ENCODE peak calls at places on chromosomes 3 and 15, in four cellular contexts. V is A549, Z is GM12878, H is astrocyte. K is an unnamed sample. For H3K9me3, the result is how much of the 10 kb centered on the place peaks cover.

GRCh38 chr3:123870033-123870432 is 14.1 kb downstream of the MYLK start:
- DNase-seq in V (no peak), Z (no peak), H (peak), K (no peak)

GRCh38 chr3:22934973-22935372 is 268.2 kb upstream of the UBE2E2 start:
- DNase-seq in V (no peak), Z (no peak), H (no peak), K (no peak)

GRCh38 chr3:174198199-174198598 is 660.9 kb upstream of the NAALADL2 start:
- DNase-seq in V (no peak), Z (no peak), H (peak), K (no peak)

GRCh38 chr3:49629866-49630265 is 44.3 kb upstream of the APEH start:
- DNase-seq in V (no peak), Z (no peak), H (no peak), K (no peak)

GRCh38 chr3:184496933-184497332 is 64.7 kb upstream of the EPHB3 start:
- DNase-seq in V (no peak), Z (no peak), H (no peak), K (no peak)

GRCh38 chr15:97992831-97993230 is 32.3 kb downstream of the ARRDC4 start:
- DNase-seq in V (no peak), Z (no peak), H (no peak), K (no peak)

GRCh38 chr3:28241221-28242160 is at the start of gene CMC1:
- DNase-seq in V (peak), Z (peak), H (peak), K (peak)

GRCh38 chr3:128559486-128560225 is 66.7 kb upstream of the GATA2 start:
- DNase-seq in V (no peak), Z (no peak), H (no peak), K (no peak)

GRCh38 chr15:101540480-101541239 is 51.2 kb upstream of the PCSK6 start:
- DNase-seq in V (no peak), Z (no peak), H (no peak), K (no peak)

GRCh38 chr15:57133127-57133968 is 214.9 kb downstream of the TCF12 start:
- DNase-seq in V (no peak), Z (no peak), H (peak), K (no peak)

GRCh38 chr3:13272831-13273603 is 147.1 kb downstream of the NUP210 start:
- DNase-seq in V (no peak), Z (no peak), H (no peak), K (peak)

GRCh38 chr15:64010719-64011118 is 35.6 kb downstream of the DAPK2 start:
- DNase-seq in V (no peak), Z (peak), H (peak), K (peak)

DNA sequence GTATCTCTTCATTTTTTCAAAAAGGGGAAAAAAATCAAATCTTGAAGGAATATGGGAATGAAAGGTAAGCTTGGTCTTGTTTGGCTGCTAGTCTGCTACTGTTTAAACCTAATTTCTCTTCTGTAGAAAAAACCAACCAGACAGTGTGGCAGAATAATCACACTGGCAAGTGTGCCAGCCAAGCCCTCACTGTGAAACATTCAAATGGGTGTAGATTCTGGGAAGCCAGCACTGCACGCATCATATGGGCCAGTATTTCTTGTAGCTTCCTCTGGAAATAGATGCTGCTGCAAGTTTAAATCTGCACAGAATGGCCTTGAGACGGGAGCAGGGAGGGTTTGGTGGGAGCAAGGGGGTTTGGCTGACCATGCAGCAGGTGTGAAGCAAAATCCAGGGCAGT is 62.1 kb downstream of the POMGNT2 start:
- DNase-seq in V (no peak), Z (no peak), H (no peak), K (no peak)
- H3K9me3 ChIP-seq in V (under half), Z (under half), H (under half), K (under half)

GRCh38 chr15:95674031-95674430 is 656.5 kb upstream of the NR2F2 start:
- DNase-seq in V (no peak), Z (no peak), H (no peak), K (no peak)
- H3K9me3 ChIP-seq in V (under half), Z (under half), H (under half), K (under half)

DNA sequence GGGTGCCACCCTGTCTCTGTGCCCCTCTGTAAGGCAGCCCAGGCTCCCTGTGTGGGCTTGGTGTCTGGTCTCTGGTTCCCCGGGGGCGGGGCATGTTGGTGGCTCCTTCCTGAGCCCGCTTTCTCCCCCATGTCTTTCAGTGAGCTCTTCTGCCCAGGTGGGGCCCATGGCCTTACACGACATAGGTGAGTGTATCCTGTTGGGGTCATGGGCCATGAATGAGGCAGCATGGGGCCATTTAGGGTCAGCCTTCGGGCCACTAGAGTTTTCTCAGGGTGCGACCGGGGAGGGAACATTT is 195.1 kb downstream of the UBE3A start:
- DNase-seq in V (no peak), Z (no peak), H (no peak), K (peak)
- H3K9me3 ChIP-seq in V (under half), Z (under half), H (under half), K (under half)

GRCh38 chr15:22257668-22258401 is 177.5 kb downstream of the OR4M2 start:
- DNase-seq in V (no peak), Z (no peak), H (no peak), K (no peak)

GRCh38 chr15:22258402-22259150 is 178.2 kb downstream of the OR4M2 start:
- DNase-seq in V (no peak), Z (no peak), H (no peak), K (no peak)

GRCh38 chr15:22251422-22251821 is 171.1 kb downstream of the OR4M2 start:
- DNase-seq in V (no peak), Z (no peak), H (no peak), K (no peak)

GRCh38 chr15:22257047-22257667 is 176.8 kb downstream of the OR4M2 start:
- DNase-seq in V (peak), Z (no peak), H (no peak), K (no peak)

GRCh38 chr15:22253676-22254408 is 173.5 kb downstream of the OR4M2 start:
- DNase-seq in V (no peak), Z (peak), H (no peak), K (no peak)
- H3K9me3 ChIP-seq in V (under half), Z (under half), H (under half), K (under half)

DNA sequence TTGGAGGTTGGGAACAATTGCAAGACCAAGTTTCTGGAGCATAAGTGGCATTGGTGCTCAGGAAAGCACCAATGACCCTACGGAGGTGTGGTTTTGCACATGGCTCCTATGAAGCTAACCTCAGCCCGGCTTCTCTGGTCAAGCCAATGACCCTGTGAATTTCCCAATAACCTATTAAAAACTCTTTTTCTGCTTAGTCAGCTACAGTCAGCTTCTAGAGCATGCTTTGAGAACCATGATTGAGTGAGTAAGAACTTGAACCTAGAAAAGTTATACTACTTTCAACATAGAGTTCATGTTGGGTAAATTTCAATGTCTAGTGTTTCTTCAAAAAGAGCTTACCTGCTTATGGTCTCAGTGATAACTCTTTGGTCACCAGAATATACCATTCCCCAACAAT is 163.2 kb downstream of the RSL24D1 start:
- DNase-seq in V (no peak), Z (no peak), H (no peak), K (no peak)
- H3K9me3 ChIP-seq in V (under half), Z (under half), H (under half), K (under half)